ENCODE peak calls at places on chromosomes 5 and 9, in six cellular contexts. M, S, K, Z, O and G are unnamed samples.

GRCh38 chr5:133944263-133945230 is 23.9 kb downstream of the C5orf15 start:
- DNase-seq in Z (peak; percentile 38), M (no peak), K (no peak), S (peak; percentile 60), O (peak; percentile 75), G (no peak)

GRCh38 chr9:133739408-133740280 is 1.5 kb upstream of the SARDH start:
- DNase-seq in O (peak; percentile 34), S (no peak), Z (no peak), M (peak; percentile 31), K (no peak), G (no peak)

GRCh38 chr9:84621811-84622210 is 47.7 kb upstream of the NTRK2 start:
- DNase-seq in S (no peak), K (no peak), Z (no peak), O (no peak), M (no peak), G (no peak)

GRCh38 chr5:159915913-159916840 is at the start of gene ADRA1B:
- DNase-seq in S (peak; percentile 67), Z (peak; percentile 7), K (no peak), M (peak; percentile 89), O (peak; percentile 92), G (peak; percentile 89)

GRCh38 chr5:115306011-115306530 is 9.6 kb upstream of the CCDC112 start:
- DNase-seq in K (no peak), S (no peak), O (no peak), Z (no peak), M (no peak), G (no peak)

GRCh38 chr9:120701248-120701647 is 13.0 kb downstream of the MEGF9 start:
- DNase-seq in K (no peak), S (no peak), Z (peak; percentile 29), M (no peak), O (no peak), G (no peak)

GRCh38 chr5:116343961-116344360 is 230.7 kb downstream of the SEMA6A start:
- DNase-seq in O (no peak), Z (no peak), S (no peak), K (no peak), M (no peak), G (no peak)

GRCh38 chr5:158943569-158943968 is 156.1 kb downstream of the EBF1 start:
- DNase-seq in Z (no peak), M (no peak), S (no peak), O (no peak), K (no peak), G (no peak)

GRCh38 chr5:73370620-73371583 is 77.7 kb downstream of the FOXD1 start:
- DNase-seq in O (peak; percentile 93), Z (no peak), K (no peak), S (no peak), M (no peak), G (no peak)

GRCh38 chr5:169442354-169443248 is 141.0 kb upstream of the SPDL1 start:
- DNase-seq in M (no peak), Z (no peak), O (no peak), K (no peak), S (no peak), G (no peak)

GRCh38 chr9:108117775-108118174 is 628.2 kb upstream of the KLF4 start:
- DNase-seq in Z (peak; percentile 93), M (no peak), K (no peak), O (no peak), S (no peak), G (no peak)

GRCh38 chr5:169012471-169012870 is 288.5 kb downstream of the SLIT3 start:
- DNase-seq in S (no peak), O (no peak), M (no peak), K (no peak), Z (no peak), G (no peak)

GRCh38 chr5:180340856-180341255 is 12.3 kb downstream of the GFPT2 start:
- DNase-seq in O (peak; percentile 78), S (no peak), M (no peak), K (no peak), Z (no peak), G (no peak)

GRCh38 chr5:947626-948471 is 55.2 kb downstream of the TRIP13 start:
- DNase-seq in M (no peak), O (no peak), S (no peak), Z (peak; percentile 46), K (no peak), G (no peak)

GRCh38 chr5:125083932-125084331 is 337.5 kb upstream of the ZNF608 start:
- DNase-seq in S (no peak), K (no peak), Z (no peak), M (no peak), O (no peak), G (no peak)

GRCh38 chr5:173704615-173705511 is 88.4 kb upstream of the BOD1 start:
- DNase-seq in Z (no peak), S (no peak), M (no peak), K (no peak), O (no peak), G (no peak)

GRCh38 chr9:6433405-6433804 is 20.4 kb downstream of the UHRF2 start:
- DNase-seq in Z (no peak), O (no peak), S (no peak), K (no peak), M (no peak), G (no peak)

GRCh38 chr9:135992486-135993408 is 31.6 kb upstream of the UBAC1 start:
- DNase-seq in O (peak; percentile 81), Z (peak; percentile 72), M (peak; percentile 84), K (no peak), S (no peak), G (peak; percentile 95)

GRCh38 chr9:11821541-11821940 is 871.6 kb upstream of the TYRP1 start:
- DNase-seq in M (no peak), O (no peak), K (no peak), S (peak; percentile 7), Z (no peak), G (no peak)